ENCODE peak calls at places on chromosomes 6 and 20, in ten cellular contexts. C is GM12865, K is uterus, B is foreskin fibroblast, V is psoas muscle, S is GM23248, A is dorsolateral prefrontal cortex, H is mucosa of descending colon, E is astrocyte of the cerebellum, N is Karpas-422. O is an unnamed sample.

GRCh38 chr6:14250573-14250972 is 133.0 kb downstream of the CD83 start:
- DNase-seq in S (no peak), E (no peak), K (no peak), V (no peak), H (no peak), B (no peak), N (no peak), A (no peak), C (no peak), O (no peak)

GRCh38 chr6:156980515-156980914 is 203.3 kb downstream of the ARID1B start:
- DNase-seq in N (peak), H (no peak), E (no peak), C (no peak), B (no peak), V (no peak), S (no peak), K (no peak), A (no peak), O (no peak)

GRCh38 chr6:32967151-32968091 is 973 bp upstream of the BRD2 start:
- DNase-seq in C (peak), E (no peak), K (no peak), V (no peak), B (no peak), N (peak), A (no peak), H (no peak), S (peak), O (no peak)

GRCh38 chr20:4563534-4563933 is 158.2 kb upstream of the PRND start:
- DNase-seq in E (peak), A (no peak), V (no peak), H (no peak), B (peak), C (peak), S (peak), N (peak), K (no peak), O (no peak)

GRCh38 chr6:71197770-71198169 is 90.8 kb upstream of the OGFRL1 start:
- DNase-seq in A (no peak), N (no peak), B (peak), C (no peak), E (no peak), V (no peak), K (no peak), H (no peak), S (peak), O (no peak)

GRCh38 chr6:46410330-46410953 is 80.8 kb downstream of the RCAN2 start:
- DNase-seq in B (peak), V (no peak), H (no peak), K (peak), E (peak), A (peak), N (peak), C (peak), S (peak), O (no peak)

GRCh38 chr6:39322306-39322850 is at the start of gene KCNK16:
- DNase-seq in A (no peak), K (no peak), N (no peak), H (no peak), B (no peak), E (no peak), S (no peak), V (no peak), C (no peak), O (no peak)

GRCh38 chr6:26390504-26390903 is 7.6 kb downstream of the BTN2A2 start:
- DNase-seq in S (no peak), N (no peak), V (no peak), K (no peak), C (no peak), A (no peak), H (no peak), B (no peak), E (no peak), O (no peak)

GRCh38 chr6:16578695-16579094 is 182.6 kb downstream of the ATXN1 start:
- DNase-seq in N (no peak), S (no peak), C (no peak), H (no peak), B (no peak), K (no peak), A (no peak), V (no peak), E (no peak), O (no peak)

GRCh38 chr6:16585805-16586204 is 175.5 kb downstream of the ATXN1 start:
- DNase-seq in H (no peak), V (no peak), S (no peak), B (peak), K (peak), C (peak), N (no peak), A (no peak), E (no peak), O (no peak)

GRCh38 chr6:16582437-16583150 is 178.7 kb downstream of the ATXN1 start:
- DNase-seq in A (no peak), N (no peak), B (no peak), H (no peak), S (no peak), K (no peak), C (peak), V (no peak), E (no peak), O (no peak)

GRCh38 chr6:16583151-16583762 is 178.0 kb downstream of the ATXN1 start:
- DNase-seq in K (no peak), V (peak), A (peak), E (no peak), B (no peak), H (no peak), C (peak), N (no peak), S (no peak), O (no peak)
- H3K4me3 ChIP-seq in K (peak), V (peak), A (peak), E (no peak), B (no peak), H (no peak), C (peak), N (no peak), S (no peak), O (no peak)

GRCh38 chr20:45347297-45347935 is 808 bp downstream of the SDC4 start:
- DNase-seq in N (no peak), A (no peak), K (no peak), C (no peak), V (peak), B (no peak), E (no peak), S (peak), H (no peak), O (peak)
- H3K4me3 ChIP-seq in N (no peak), A (peak), K (peak), C (no peak), V (peak), B (peak), E (peak), S (peak), H (peak), O (peak)

GRCh38 chr20:43715044-43715443 is 11.8 kb downstream of the GTSF1L start:
- DNase-seq in K (no peak), C (no peak), S (no peak), A (no peak), H (no peak), N (no peak), E (no peak), B (no peak), V (no peak), O (no peak)

GRCh38 chr20:43715511-43715910 is 11.3 kb downstream of the GTSF1L start:
- DNase-seq in N (no peak), H (no peak), A (no peak), C (no peak), S (no peak), K (no peak), V (no peak), B (no peak), E (no peak), O (no peak)

GRCh38 chr20:43711098-43711654 is 15.6 kb downstream of the GTSF1L start:
- DNase-seq in H (no peak), A (no peak), N (no peak), C (peak), E (no peak), S (no peak), B (no peak), K (no peak), V (no peak), O (no peak)

GRCh38 chr20:43716123-43716522 is 10.7 kb downstream of the GTSF1L start:
- DNase-seq in S (no peak), A (no peak), V (no peak), N (no peak), C (no peak), H (no peak), K (no peak), E (no peak), B (no peak), O (no peak)

GRCh38 chr20:43710370-43711044 is 16.3 kb downstream of the GTSF1L start:
- DNase-seq in V (no peak), H (no peak), B (no peak), N (no peak), S (no peak), E (no peak), K (no peak), A (no peak), C (peak), O (no peak)
- H3K4me3 ChIP-seq in V (no peak), H (no peak), B (no peak), N (no peak), S (no peak), E (no peak), K (no peak), A (no peak), C (no peak), O (no peak)

GRCh38 chr6:159760602-159761057 is 1.2 kb upstream of the ACAT2 start:
- DNase-seq in A (no peak), H (no peak), N (no peak), K (no peak), V (no peak), S (peak), C (no peak), B (peak), E (peak), O (no peak)
- H3K4me3 ChIP-seq in A (peak), H (no peak), N (peak), K (no peak), V (peak), S (peak), C (peak), B (peak), E (peak), O (no peak)

DNA sequence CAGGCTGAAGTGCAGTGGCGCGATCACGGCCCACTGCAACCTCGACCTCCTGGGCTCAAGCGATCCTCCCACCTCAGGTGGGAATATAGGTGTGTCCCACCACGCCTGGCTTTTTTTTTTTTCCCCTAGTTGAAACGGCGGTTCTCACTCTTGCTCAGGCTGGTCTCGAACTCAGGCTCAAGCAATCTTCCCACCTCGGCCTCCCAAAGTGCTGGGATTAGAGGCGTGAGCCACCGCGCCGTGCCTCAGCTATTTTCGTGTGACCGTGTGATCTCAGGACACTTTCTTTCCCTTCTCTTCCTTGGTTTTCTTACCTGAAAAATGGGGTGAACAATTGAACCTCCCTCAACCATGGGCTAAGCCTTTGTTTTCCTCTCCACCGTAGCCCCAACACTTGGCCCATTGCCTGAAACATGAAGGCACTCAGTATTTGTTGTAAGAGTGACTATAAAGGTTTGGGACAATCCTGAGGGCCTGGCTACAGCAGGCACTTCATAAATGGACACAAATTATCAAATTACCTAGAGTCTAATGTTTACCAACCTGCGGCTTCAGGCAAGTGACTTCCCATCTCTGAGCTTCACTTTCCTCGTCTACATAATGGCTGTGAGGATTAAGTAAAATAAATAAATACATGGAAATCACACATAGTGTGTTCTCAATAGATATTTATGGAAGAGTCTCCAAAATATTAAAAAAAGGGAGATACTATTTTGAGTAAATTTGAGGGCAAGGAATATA is 31.4 kb upstream of the ID1 start:
- DNase-seq in N (no peak), A (no peak), B (no peak), E (no peak), C (no peak), H (no peak), S (peak), K (no peak), V (no peak), O (no peak)
- H3K4me3 ChIP-seq in N (peak), A (peak), B (peak), E (peak), C (peak), H (peak), S (peak), K (peak), V (peak), O (peak)

DNA sequence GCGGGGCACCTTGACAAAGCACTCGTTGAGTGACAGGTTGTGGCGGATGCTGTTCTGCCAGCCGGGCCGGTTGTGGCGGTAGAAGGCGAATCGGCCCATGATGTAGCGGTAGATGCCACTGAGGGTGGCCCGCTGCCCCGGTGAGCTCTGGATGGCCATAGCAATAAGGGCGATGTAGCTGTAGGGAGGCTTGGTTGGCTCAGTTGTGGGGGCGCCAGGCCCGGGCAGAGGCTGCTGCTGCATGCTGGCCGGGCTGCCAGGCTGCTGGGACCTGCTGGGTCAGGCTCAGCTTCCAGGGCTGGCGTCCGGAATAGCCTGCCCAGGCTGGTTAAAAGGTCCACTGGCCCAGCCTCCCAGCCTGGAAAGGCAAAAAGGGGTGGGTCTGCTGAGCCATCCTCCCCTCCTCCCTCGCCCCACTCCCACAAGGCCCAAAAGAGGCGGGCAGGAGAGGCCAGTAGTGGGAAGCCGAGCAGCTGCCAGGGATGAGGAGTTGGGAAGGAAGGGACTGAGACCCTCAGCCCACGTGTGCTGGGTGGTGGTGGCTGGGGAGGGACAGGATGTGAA is at the start of gene FOXS1:
- DNase-seq in V (peak), A (no peak), B (no peak), S (no peak), C (no peak), K (peak), N (no peak), H (no peak), E (no peak), O (peak)
- H3K4me3 ChIP-seq in V (peak), A (peak), B (no peak), S (no peak), C (no peak), K (no peak), N (no peak), H (no peak), E (no peak), O (peak)

GRCh38 chr20:36098364-36098763 is 56.2 kb upstream of the EPB41L1 start:
- DNase-seq in K (no peak), H (no peak), S (peak), C (peak), B (no peak), A (peak), N (peak), E (no peak), V (no peak), O (no peak)
- H3K4me3 ChIP-seq in K (no peak), H (no peak), S (no peak), C (no peak), B (no peak), A (no peak), N (peak), E (no peak), V (no peak), O (no peak)

DNA sequence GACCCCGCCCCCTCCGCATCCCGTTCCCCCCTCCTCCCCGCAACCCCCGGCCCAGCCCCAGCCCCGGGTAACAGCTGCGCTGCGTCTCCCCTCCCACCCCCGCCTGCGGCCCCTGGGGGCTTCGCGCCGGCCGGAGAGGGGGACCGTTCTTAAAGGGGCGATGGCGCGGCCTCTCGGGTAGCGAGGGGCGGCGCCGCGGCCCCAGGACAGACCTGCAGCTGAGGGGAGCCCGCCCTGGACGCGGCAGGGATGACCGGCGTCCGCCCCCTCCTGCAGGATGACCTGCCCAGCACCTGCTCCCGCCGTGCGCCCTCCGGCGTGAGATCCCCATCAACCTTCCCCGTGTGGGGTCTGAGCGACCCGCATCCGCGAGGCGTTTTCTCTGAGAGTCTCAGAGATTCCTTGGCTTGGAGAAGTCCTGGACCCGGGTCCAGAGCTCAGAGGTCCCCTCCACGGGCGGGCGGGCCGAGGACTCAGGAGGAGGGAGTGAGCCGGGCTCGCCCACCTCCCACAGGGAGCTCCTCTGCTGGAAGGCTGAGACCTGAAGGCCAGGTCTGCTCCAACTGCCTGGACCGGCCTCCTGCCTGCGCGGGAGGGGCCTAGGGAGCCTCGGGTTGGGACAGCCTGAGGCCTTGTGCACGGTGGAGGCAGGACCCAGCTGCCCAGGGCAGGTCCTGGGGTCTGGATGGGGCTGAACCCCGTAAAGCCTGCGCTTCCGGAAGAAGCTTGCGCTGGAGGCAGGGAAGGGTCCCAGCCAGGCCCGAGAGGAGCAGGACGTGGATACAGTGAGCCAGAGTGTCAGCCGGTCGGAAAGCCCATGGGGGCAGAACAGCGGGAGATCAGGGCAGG is 497 bp upstream of the NKAIN4 start:
- DNase-seq in A (no peak), B (no peak), K (no peak), N (no peak), H (no peak), V (no peak), S (no peak), E (no peak), C (no peak), O (no peak)
- H3K4me3 ChIP-seq in A (peak), B (no peak), K (no peak), N (no peak), H (no peak), V (no peak), S (no peak), E (no peak), C (no peak), O (peak)

O was measured in right cardiac atrium.